ENCODE peak calls at places on chromosomes 12 and 14, in ten cellular contexts. T is astrocyte, Z is MM.1S, W is uterus, G is bronchial epithelial cell, I is foreskin fibroblast, F is neural crest cell, C is psoas muscle, V is AG09319, N is NB4. E is an unnamed sample.

GRCh38 chr14:105937253-105938054 is 411.1 kb downstream of the TMEM121 start:
- DNase-seq in Z (no peak), C (no peak), G (no peak), I (no peak), F (no peak), V (no peak), N (no peak), W (no peak), T (no peak), E (no peak)

GRCh38 chr14:47207636-47208035 is 467.8 kb downstream of the MDGA2 start:
- DNase-seq in G (no peak), W (no peak), T (no peak), Z (peak), C (no peak), F (no peak), I (no peak), N (no peak), V (no peak), E (no peak)

GRCh38 chr12:78870539-78870938 is 6.0 kb downstream of the SYT1 start:
- DNase-seq in W (no peak), C (no peak), N (no peak), Z (no peak), F (no peak), V (no peak), I (no peak), T (no peak), G (no peak), E (no peak)

GRCh38 chr14:36028218-36028617 is 148.3 kb downstream of the PTCSC3 start:
- DNase-seq in W (no peak), N (peak), F (no peak), Z (no peak), G (no peak), T (no peak), V (no peak), C (no peak), I (no peak), E (no peak)

GRCh38 chr12:57832966-57833365 is 13.6 kb downstream of the CTDSP2 start:
- DNase-seq in T (no peak), N (no peak), V (no peak), Z (no peak), W (no peak), C (no peak), G (no peak), I (peak), F (no peak), E (no peak)

GRCh38 chr12:127928615-127929014 is 338.4 kb upstream of the TMEM132C start:
- DNase-seq in Z (no peak), T (peak), V (no peak), F (no peak), W (no peak), N (no peak), I (peak), G (no peak), C (no peak), E (no peak)

GRCh38 chr14:103057028-103057371 is 349 bp downstream of the CDC42BPB start:
- DNase-seq in Z (no peak), W (peak), F (peak), T (no peak), C (no peak), I (no peak), V (no peak), G (no peak), N (peak), E (peak)

GRCh38 chr14:53509227-53509822 is 356.2 kb upstream of the DDHD1 start:
- DNase-seq in Z (no peak), C (peak), W (peak), F (no peak), I (peak), V (peak), G (peak), T (peak), N (no peak), E (peak)

GRCh38 chr12:108551556-108551955 is 9.4 kb downstream of the SART3 start:
- DNase-seq in I (no peak), Z (no peak), N (peak), F (no peak), V (peak), G (no peak), W (no peak), T (peak), C (no peak), E (no peak)

GRCh38 chr12:86349196-86349595 is 93.0 kb upstream of the MGAT4C start:
- DNase-seq in W (no peak), T (no peak), V (no peak), I (no peak), Z (no peak), C (no peak), F (no peak), N (no peak), G (no peak), E (no peak)

GRCh38 chr14:68463299-68463698 is 329.6 kb downstream of the ZFP36L1 start:
- DNase-seq in T (no peak), C (no peak), F (no peak), I (no peak), N (no peak), W (no peak), V (no peak), G (no peak), Z (no peak), E (no peak)

GRCh38 chr12:55296469-55296868 is at the start of gene OR6C6:
- DNase-seq in I (no peak), N (no peak), C (no peak), V (no peak), G (no peak), T (no peak), W (no peak), Z (no peak), F (no peak), E (no peak)

GRCh38 chr12:56115329-56115728 is 1.1 kb upstream of the RPL41 start:
- DNase-seq in Z (no peak), W (no peak), C (no peak), V (no peak), G (peak), F (no peak), N (no peak), I (no peak), T (peak), E (no peak)

GRCh38 chr12:49636979-49637378 is 13.6 kb downstream of the PRPF40B start:
- DNase-seq in W (peak), N (peak), C (no peak), V (peak), Z (peak), F (peak), I (peak), T (peak), G (peak), E (peak)

GRCh38 chr12:49979061-49979586 is 6.4 kb downstream of the AQP6 start:
- DNase-seq in Z (no peak), W (no peak), V (no peak), G (no peak), T (no peak), C (no peak), N (no peak), I (no peak), F (no peak), E (peak)

GRCh38 chr12:68180792-68181744 is 21.5 kb upstream of the IFNG start:
- DNase-seq in N (peak), V (no peak), F (no peak), Z (no peak), I (no peak), T (peak), G (peak), W (no peak), C (no peak), E (no peak)

GRCh38 chr12:121089813-121090430 is 42.8 kb upstream of the P2RX7 start:
- DNase-seq in V (no peak), C (no peak), Z (no peak), T (no peak), W (no peak), G (no peak), I (no peak), N (no peak), F (no peak), E (no peak)

GRCh38 chr12:19945559-19946485 is 422.5 kb upstream of the PDE3A start:
- DNase-seq in Z (no peak), C (no peak), G (peak), N (no peak), T (peak), I (peak), F (no peak), V (no peak), W (no peak), E (no peak)

GRCh38 chr12:54932691-54933090 is 51.9 kb downstream of the TESPA1 start:
- DNase-seq in W (no peak), F (no peak), G (peak), I (no peak), V (no peak), T (no peak), Z (no peak), C (no peak), N (no peak), E (no peak)

GRCh38 chr14:104116544-104117340 is 21.6 kb upstream of the KIF26A start:
- DNase-seq in F (no peak), N (no peak), V (no peak), W (no peak), Z (no peak), I (no peak), T (no peak), G (peak), C (peak), E (peak)

GRCh38 chr12:109052415-109053323 is at the start of gene USP30:
- DNase-seq in Z (peak), C (peak), W (peak), T (peak), I (peak), F (peak), V (peak), N (peak), G (peak), E (peak)

GRCh38 chr12:93100610-93101009 is 171.5 kb upstream of the EEA1 start:
- DNase-seq in C (no peak), I (peak), G (no peak), Z (no peak), T (no peak), W (no peak), N (no peak), F (no peak), V (peak), E (no peak)

GRCh38 chr12:23523339-23523738 is 426.1 kb downstream of the SOX5 start:
- DNase-seq in V (no peak), G (no peak), N (no peak), T (no peak), F (no peak), Z (no peak), W (no peak), I (no peak), C (no peak), E (no peak)

GRCh38 chr12:131283191-131283861 is 329.6 kb downstream of the ADGRD1 start:
- DNase-seq in F (no peak), W (peak), T (no peak), N (no peak), Z (no peak), I (no peak), G (no peak), V (no peak), C (no peak), E (no peak)

GRCh38 chr12:87599459-87599858 is 429.7 kb downstream of the C12orf50 start:
- DNase-seq in Z (no peak), C (no peak), N (no peak), G (no peak), W (no peak), F (no peak), T (no peak), V (no peak), I (no peak), E (no peak)

GRCh38 chr14:50955373-50956043 is 11.2 kb upstream of the PYGL start:
- DNase-seq in N (peak), Z (no peak), V (peak), C (peak), G (peak), W (peak), I (peak), T (peak), F (no peak), E (peak)

GRCh38 chr14:68510951-68511726 is 281.7 kb downstream of the ZFP36L1 start:
- DNase-seq in F (no peak), C (no peak), T (peak), I (no peak), Z (no peak), W (no peak), N (no peak), G (no peak), V (no peak), E (no peak)

GRCh38 chr14:102659797-102660196 is 67.3 kb downstream of the RCOR1 start:
- DNase-seq in C (no peak), N (peak), W (no peak), F (no peak), T (peak), Z (no peak), V (no peak), I (peak), G (peak), E (no peak)

GRCh38 chr14:67566908-67567307 is 33.2 kb downstream of the PIGH start:
- DNase-seq in G (peak), V (no peak), T (no peak), W (no peak), Z (no peak), F (no peak), N (no peak), C (peak), I (no peak), E (no peak)

GRCh38 chr14:49820176-49820575 is 32.4 kb downstream of the NEMF start:
- DNase-seq in Z (no peak), C (no peak), I (no peak), V (no peak), F (no peak), G (no peak), T (no peak), N (no peak), W (no peak), E (no peak)

GRCh38 chr12:112705037-112705632 is 86.4 kb upstream of the RPH3A start:
- DNase-seq in G (peak), W (no peak), V (no peak), I (no peak), T (no peak), N (no peak), Z (no peak), F (no peak), C (no peak), E (no peak)

GRCh38 chr12:46415552-46415951 is 43.0 kb upstream of the SLC38A2 start:
- DNase-seq in N (no peak), G (no peak), F (no peak), T (no peak), W (no peak), I (no peak), C (no peak), Z (no peak), V (no peak), E (no peak)

GRCh38 chr12:107405436-107405835 is 280.2 kb upstream of the PWP1 start:
- DNase-seq in T (no peak), Z (no peak), F (no peak), W (no peak), C (peak), V (no peak), I (no peak), N (no peak), G (no peak), E (peak)

GRCh38 chr12:109946505-109946904 is 46.4 kb downstream of the TCHP start:
- DNase-seq in V (no peak), W (no peak), T (peak), Z (no peak), G (peak), C (no peak), N (no peak), F (no peak), I (peak), E (no peak)

GRCh38 chr12:24560192-24560591 is 388.7 kb downstream of the BCAT1 start:
- DNase-seq in F (no peak), Z (no peak), I (no peak), C (no peak), V (no peak), T (no peak), N (no peak), W (no peak), G (no peak), E (no peak)

GRCh38 chr14:76754586-76754985 is 6.7 kb upstream of the VASH1 start:
- DNase-seq in Z (no peak), C (no peak), I (no peak), T (no peak), F (no peak), V (no peak), G (no peak), W (no peak), N (no peak), E (no peak)

GRCh38 chr12:18700254-18700653 is 37.6 kb downstream of the PLCZ1 start:
- DNase-seq in F (no peak), T (peak), I (peak), W (peak), V (peak), Z (no peak), G (no peak), C (no peak), N (no peak), E (no peak)

GRCh38 chr12:40819427-40820108 is 127.3 kb downstream of the CNTN1 start:
- DNase-seq in N (no peak), I (no peak), F (peak), G (no peak), W (peak), Z (no peak), T (no peak), C (no peak), V (no peak), E (peak)

DNA sequence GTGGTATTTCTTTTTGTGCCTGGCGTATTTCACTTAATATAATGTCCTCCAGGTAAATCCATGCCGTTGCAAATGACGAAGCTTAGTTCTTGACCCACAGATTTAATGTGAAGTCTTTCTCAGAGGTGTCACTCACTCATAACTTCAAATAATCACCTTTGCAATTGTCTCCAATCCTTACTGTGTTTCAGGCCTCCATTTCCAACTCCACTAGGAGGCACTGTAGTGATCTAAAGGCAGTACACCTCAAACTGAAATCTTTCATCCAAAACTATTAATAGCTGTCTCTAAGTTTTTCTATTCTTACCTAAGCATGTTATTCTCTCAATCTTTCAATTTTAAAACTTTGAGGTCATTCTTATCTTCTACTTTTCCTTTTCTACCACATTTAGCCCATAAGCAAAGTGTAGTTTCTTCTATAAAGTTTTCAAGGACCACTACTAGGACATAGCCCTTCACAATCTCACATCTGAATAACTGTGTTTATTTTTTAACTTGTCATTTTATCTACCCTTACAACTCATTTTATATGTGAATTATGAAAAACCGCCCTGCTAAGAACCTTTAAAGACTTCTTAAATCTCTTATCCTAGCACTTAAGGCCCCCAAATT is 25.5 kb upstream of the FBXO34 start:
- DNase-seq in Z (peak), F (no peak), G (peak), C (no peak), W (no peak), T (no peak), V (no peak), N (peak), I (no peak), E (no peak)
- TF ChIP-seq CTCF in Z (peak), F (peak), G (peak), C (peak), W (peak), T (peak), V (peak), N (peak), I (peak), E (no peak)

GRCh38 chr14:64725879-64726584 is 21.8 kb downstream of the PLEKHG3 start:
- DNase-seq in C (no peak), T (no peak), W (no peak), Z (no peak), F (no peak), G (no peak), N (no peak), I (no peak), V (no peak), E (peak)
- TF ChIP-seq CTCF in C (no peak), T (no peak), W (no peak), Z (no peak), F (no peak), G (no peak), N (no peak), I (no peak), V (no peak), E (no peak)

GRCh38 chr12:75611041-75611440 is 99.6 kb upstream of the KRR1 start:
- DNase-seq in Z (no peak), C (no peak), V (no peak), W (no peak), N (peak), G (no peak), F (no peak), T (no peak), I (no peak), E (no peak)
- TF ChIP-seq CTCF in Z (no peak), C (no peak), V (no peak), W (no peak), N (no peak), G (no peak), F (no peak), T (no peak), I (no peak), E (no peak)

GRCh38 chr14:85336817-85337216 is 193.1 kb upstream of the FLRT2 start:
- DNase-seq in I (no peak), G (no peak), V (no peak), Z (no peak), C (no peak), T (peak), F (no peak), W (no peak), N (no peak), E (no peak)

GRCh38 chr14:85333313-85333712 is 196.6 kb upstream of the FLRT2 start:
- DNase-seq in N (no peak), T (peak), G (peak), I (peak), V (no peak), C (no peak), F (no peak), W (no peak), Z (no peak), E (no peak)

GRCh38 chr14:85332401-85332800 is 197.5 kb upstream of the FLRT2 start:
- DNase-seq in N (no peak), V (no peak), C (no peak), W (no peak), Z (no peak), G (peak), F (no peak), T (no peak), I (no peak), E (no peak)

GRCh38 chr14:85336257-85336656 is 193.7 kb upstream of the FLRT2 start:
- DNase-seq in W (no peak), V (no peak), F (no peak), T (no peak), C (no peak), I (no peak), N (no peak), G (no peak), Z (no peak), E (no peak)

DNA sequence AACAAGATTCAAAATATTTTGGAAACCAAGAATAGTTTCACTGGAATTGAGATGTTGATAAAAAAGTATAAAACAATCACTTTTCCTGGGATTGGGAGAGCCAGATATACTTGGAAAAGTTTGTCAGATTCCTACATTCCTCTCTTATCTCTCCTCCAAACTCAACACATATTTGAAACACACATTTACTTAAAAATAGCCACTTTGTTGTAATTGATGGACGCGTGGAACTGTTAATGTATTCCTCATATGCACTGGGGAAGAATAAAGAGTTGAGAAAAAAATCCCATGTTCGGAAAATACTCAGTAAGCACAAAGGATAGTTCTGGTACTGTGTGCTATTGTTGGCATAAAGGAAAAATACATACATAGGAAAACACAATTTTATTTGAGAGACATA is 195.6 kb upstream of the FLRT2 start:
- DNase-seq in G (no peak), V (no peak), C (no peak), Z (no peak), N (no peak), T (peak), F (no peak), I (no peak), W (no peak), E (no peak)
- TF ChIP-seq CTCF in G (no peak), V (no peak), C (no peak), Z (no peak), N (no peak), T (no peak), F (no peak), I (no peak), W (no peak), E (no peak)

GRCh38 chr14:94521375-94522114 is 12.3 kb upstream of the SERPINA12 start:
- DNase-seq in F (no peak), I (no peak), C (no peak), G (no peak), Z (no peak), T (no peak), W (no peak), V (no peak), N (no peak), E (no peak)
- TF ChIP-seq CTCF in F (no peak), I (no peak), C (no peak), G (no peak), Z (no peak), T (no peak), W (no peak), V (no peak), N (no peak), E (no peak)

GRCh38 chr12:125549836-125550235 is 484.6 kb downstream of the AACS start:
- DNase-seq in V (no peak), Z (no peak), T (no peak), F (no peak), I (no peak), N (peak), C (no peak), W (no peak), G (no peak), E (peak)
- TF ChIP-seq CTCF in V (peak), Z (peak), T (peak), F (peak), I (peak), N (peak), C (no peak), W (no peak), G (peak), E (peak)

DNA sequence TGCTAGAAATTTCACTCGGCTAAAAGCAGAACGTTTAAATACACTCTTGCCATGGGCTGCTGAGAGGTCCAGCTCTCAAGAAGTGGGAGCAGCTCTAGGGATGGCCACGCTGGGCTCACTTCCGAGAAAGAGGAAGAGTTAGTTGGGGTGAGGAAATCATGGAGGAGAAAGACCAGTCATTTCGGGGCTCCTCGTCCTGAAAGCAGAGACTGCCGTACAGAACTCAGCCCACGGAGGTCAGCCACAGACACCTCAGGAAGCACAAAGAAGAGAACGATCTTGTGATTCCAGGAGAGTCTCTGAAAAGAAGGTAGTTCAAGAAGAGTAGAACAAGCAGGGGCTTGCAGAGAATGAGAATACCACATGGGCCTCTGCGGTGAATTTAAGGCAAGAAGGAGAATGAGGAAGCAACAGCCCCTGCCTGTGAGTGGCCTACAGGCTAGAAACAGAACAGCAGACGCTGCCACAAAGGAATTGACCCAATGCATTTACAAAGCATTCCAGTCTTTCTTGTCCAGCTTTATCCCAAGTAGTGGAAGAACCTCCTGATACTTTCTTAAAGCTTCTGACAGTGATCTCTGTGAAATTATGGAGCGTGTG is 311.9 kb downstream of the CACNA1C start:
- DNase-seq in W (no peak), C (no peak), V (no peak), G (peak), F (no peak), T (no peak), Z (no peak), N (peak), I (no peak), E (no peak)
- TF ChIP-seq CTCF in W (no peak), C (no peak), V (no peak), G (no peak), F (peak), T (no peak), Z (no peak), N (peak), I (no peak), E (peak)